ENCODE peak calls at places on chromosomes 16 and 17, in six cellular contexts. One of them, this sample, is unnamed.

GRCh38 chr17:45123930-45124796 is 8.2 kb downstream of the PLCD3 start:
- DNase-seq in psoas muscle: peak; percentile 80
- DNase-seq in A172: peak; percentile 99
- DNase-seq in NB4: peak; percentile 98
- DNase-seq in KG1: peak; percentile 60
- DNase-seq in posterior cingulate gyrus: no peak
- DNase-seq in this sample: no peak

GRCh38 chr16:17154981-17155380 is 315.8 kb downstream of the XYLT1 start:
- DNase-seq in KG1: no peak
- DNase-seq in psoas muscle: no peak
- DNase-seq in A172: no peak
- DNase-seq in NB4: no peak
- DNase-seq in posterior cingulate gyrus: no peak
- DNase-seq in this sample: no peak

GRCh38 chr17:43367588-43368242 is 31.1 kb upstream of the ARL4D start:
- DNase-seq in NB4: peak; percentile 89
- DNase-seq in psoas muscle: no peak
- DNase-seq in KG1: peak; percentile 90
- DNase-seq in A172: peak; percentile 85
- DNase-seq in posterior cingulate gyrus: no peak
- DNase-seq in this sample: no peak

GRCh38 chr16:2856061-2856670 is 1.8 kb downstream of the PRSS22 start:
- DNase-seq in NB4: no peak
- DNase-seq in KG1: no peak
- DNase-seq in posterior cingulate gyrus: no peak
- DNase-seq in psoas muscle: no peak
- DNase-seq in A172: no peak
- DNase-seq in this sample: peak; percentile 50

GRCh38 chr17:72392056-72393010 is 271.5 kb downstream of the SOX9 start:
- DNase-seq in posterior cingulate gyrus: no peak
- DNase-seq in A172: no peak
- DNase-seq in psoas muscle: no peak
- DNase-seq in NB4: peak; percentile 32
- DNase-seq in KG1: no peak
- DNase-seq in this sample: no peak

GRCh38 chr16:30000768-30001631 is 5.0 kb downstream of the INO80E start:
- DNase-seq in NB4: no peak
- DNase-seq in A172: no peak
- DNase-seq in KG1: no peak
- DNase-seq in posterior cingulate gyrus: peak; percentile 61
- DNase-seq in psoas muscle: no peak
- DNase-seq in this sample: no peak

GRCh38 chr17:61130320-61130719 is 269.3 kb upstream of the TBX2 start:
- DNase-seq in KG1: no peak
- DNase-seq in A172: no peak
- DNase-seq in NB4: peak; percentile 44
- DNase-seq in posterior cingulate gyrus: no peak
- DNase-seq in psoas muscle: no peak
- DNase-seq in this sample: no peak

GRCh38 chr17:81329279-81329926 is 34.3 kb upstream of the SLC38A10 start:
- DNase-seq in posterior cingulate gyrus: no peak
- DNase-seq in A172: peak; percentile 97
- DNase-seq in KG1: no peak
- DNase-seq in psoas muscle: peak; percentile 95
- DNase-seq in NB4: peak; percentile 89
- DNase-seq in this sample: peak; percentile 85

GRCh38 chr17:9052921-9053320 is 31.6 kb downstream of the NTN1 start:
- DNase-seq in psoas muscle: no peak
- DNase-seq in posterior cingulate gyrus: no peak
- DNase-seq in NB4: no peak
- DNase-seq in KG1: no peak
- DNase-seq in A172: no peak
- DNase-seq in this sample: no peak

GRCh38 chr17:27218719-27219488 is 75.0 kb upstream of the WSB1 start:
- DNase-seq in psoas muscle: no peak
- DNase-seq in NB4: no peak
- DNase-seq in KG1: no peak
- DNase-seq in A172: no peak
- DNase-seq in posterior cingulate gyrus: no peak
- DNase-seq in this sample: no peak

This sample was measured in sciatic nerve.